ENCODE peak calls at places on chromosome 21, in six cellular contexts. Q is GM12865, W is brain microvascular endothelial cell, J is NB4, U is AG09309, H is fibroblast of the aortic adventitia. M is an unnamed sample.

GRCh38 chr21:45530423-45531113 is 11.7 kb downstream of the SLC19A1 start:
- DNase-seq in Q (no peak), W (no peak), J (no peak), U (no peak), H (no peak), M (no peak)

GRCh38 chr21:46568562-46568961 is 36.3 kb downstream of the S100B start:
- DNase-seq in Q (no peak), W (no peak), J (no peak), U (no peak), H (no peak), M (no peak)

GRCh38 chr21:14554948-14555347 is 8.8 kb upstream of the SAMSN1 start:
- DNase-seq in Q (no peak), W (peak; percentile 20), J (no peak), U (no peak), H (peak; percentile 23), M (peak; percentile 35)

GRCh38 chr21:39612233-39613028 is at the start of gene B3GALT5:
- DNase-seq in Q (no peak), W (no peak), J (no peak), U (no peak), H (no peak), M (no peak)

GRCh38 chr21:14591882-14592281 is 45.8 kb upstream of the SAMSN1 start:
- DNase-seq in Q (peak; percentile 17), W (peak; percentile 61), J (peak; percentile 76), U (no peak), H (peak; percentile 88), M (peak; percentile 88)

GRCh38 chr21:46120301-46121285 is 22.7 kb downstream of the COL6A2 start:
- DNase-seq in Q (no peak), W (no peak), J (no peak), U (no peak), H (no peak), M (no peak)

GRCh38 chr21:39232926-39233325 is 49.7 kb upstream of the PSMG1 start:
- DNase-seq in Q (no peak), W (no peak), J (peak; percentile 2), U (peak; percentile 45), H (peak; percentile 10), M (no peak)

GRCh38 chr21:29403922-29404538 is 105.3 kb downstream of the BACH1 start:
- DNase-seq in Q (no peak), W (no peak), J (peak; percentile 80), U (no peak), H (peak; percentile 8), M (peak; percentile 42)

GRCh38 chr21:34369741-34370140 is 5.6 kb upstream of the SMIM11 start:
- DNase-seq in Q (no peak), W (no peak), J (no peak), U (no peak), H (no peak), M (no peak)

GRCh38 chr21:46151989-46152938 is 3.1 kb downstream of the FTCD start:
- DNase-seq in Q (no peak), W (no peak), J (no peak), U (no peak), H (no peak), M (no peak)

GRCh38 chr21:33266050-33266783 is at the start of gene IL10RB:
- DNase-seq in Q (peak; percentile 89), W (peak; percentile 32), J (peak; percentile 83), U (no peak), H (peak; percentile 45), M (peak; percentile 56)

DNA sequence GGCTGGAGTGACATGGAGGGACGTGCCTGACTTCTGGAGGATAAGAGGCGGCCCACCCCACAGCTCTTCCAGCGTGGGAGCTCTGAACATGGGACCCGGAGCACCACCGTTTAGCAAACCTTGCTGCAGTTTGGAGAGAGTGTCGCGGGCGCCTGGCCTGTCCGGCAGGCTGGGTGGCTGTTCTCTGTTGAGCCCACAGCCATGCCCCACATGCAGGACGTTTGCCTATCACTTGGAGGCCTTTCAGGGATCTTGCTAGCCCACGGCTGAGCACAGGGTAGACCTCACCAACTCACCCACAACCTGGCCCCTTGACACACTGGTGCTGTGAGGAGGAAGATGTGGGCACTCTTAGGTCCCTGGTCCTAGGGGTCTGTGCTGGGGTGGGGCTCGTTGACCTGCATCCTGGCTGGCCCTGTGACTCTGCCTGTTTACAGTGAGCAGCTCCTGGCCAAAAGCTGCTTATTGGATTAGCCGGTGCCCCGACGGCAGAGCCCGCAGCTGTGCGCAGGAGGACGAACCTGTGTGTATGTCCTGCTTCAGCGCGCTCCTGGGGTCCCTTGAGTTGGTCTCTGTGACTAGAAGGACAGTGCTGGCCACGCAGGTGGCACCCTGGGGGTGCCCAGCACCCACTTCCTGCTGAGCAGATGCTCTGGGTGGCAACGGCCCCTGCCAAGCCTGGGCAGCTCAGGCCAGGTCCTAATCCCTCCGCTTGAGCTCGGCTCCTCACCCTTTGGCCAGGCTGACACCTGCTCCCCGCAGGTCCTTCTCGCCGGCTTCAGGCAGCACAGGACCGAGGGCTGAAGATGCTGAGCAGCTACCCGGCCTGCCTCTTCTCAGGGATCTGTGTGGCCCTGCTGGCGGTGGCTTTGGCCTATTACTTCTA is 72.4 kb upstream of the TRAPPC10 start:
- DNase-seq in Q (no peak), W (no peak), J (no peak), U (no peak), H (no peak), M (no peak)
- TF ChIP-seq CTCF in Q (no peak), W (no peak), J (no peak), U (no peak), H (no peak), M (no peak)

DNA sequence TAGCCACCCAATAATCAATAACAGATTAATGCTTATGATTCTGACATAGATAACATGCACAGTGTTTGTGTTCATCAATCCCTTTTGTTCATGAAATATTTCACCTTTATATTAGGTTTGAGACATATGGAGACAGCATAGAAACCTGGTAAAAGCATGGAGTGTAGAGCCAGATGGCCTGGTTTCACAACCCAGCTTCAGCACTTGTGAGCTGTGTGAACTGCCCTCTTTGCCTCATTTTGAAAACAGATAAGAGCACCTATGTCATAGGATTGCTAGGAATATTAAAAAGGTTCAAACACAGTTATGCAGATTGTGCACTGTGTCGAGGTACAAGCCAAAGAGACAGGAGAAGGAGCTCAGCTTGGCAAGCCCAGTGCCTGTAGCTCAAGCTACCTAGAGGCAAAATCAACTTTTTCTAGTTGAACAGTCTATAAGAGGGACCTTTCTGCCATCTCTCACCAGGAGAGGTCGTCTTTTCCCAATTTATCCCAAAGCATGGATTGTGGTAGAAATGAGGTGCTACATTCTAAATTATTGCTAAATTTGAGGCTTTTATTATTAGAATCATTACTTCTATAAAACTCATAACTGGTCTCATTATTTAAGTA is 5.0 kb downstream of the CHODL start:
- DNase-seq in Q (no peak), W (no peak), J (no peak), U (no peak), H (no peak), M (peak; percentile 8)
- TF ChIP-seq CTCF in Q (no peak), W (no peak), J (no peak), U (no peak), H (no peak), M (no peak)

GRCh38 chr21:36320421-36321324 is 676 bp downstream of the MORC3 start:
- DNase-seq in Q (peak; percentile 83), W (peak; percentile 59), J (peak; percentile 83), U (no peak), H (peak; percentile 58), M (peak; percentile 71)
- TF ChIP-seq CTCF in Q (no peak), W (no peak), J (no peak), U (no peak), H (peak; percentile 11), M (no peak)

DNA sequence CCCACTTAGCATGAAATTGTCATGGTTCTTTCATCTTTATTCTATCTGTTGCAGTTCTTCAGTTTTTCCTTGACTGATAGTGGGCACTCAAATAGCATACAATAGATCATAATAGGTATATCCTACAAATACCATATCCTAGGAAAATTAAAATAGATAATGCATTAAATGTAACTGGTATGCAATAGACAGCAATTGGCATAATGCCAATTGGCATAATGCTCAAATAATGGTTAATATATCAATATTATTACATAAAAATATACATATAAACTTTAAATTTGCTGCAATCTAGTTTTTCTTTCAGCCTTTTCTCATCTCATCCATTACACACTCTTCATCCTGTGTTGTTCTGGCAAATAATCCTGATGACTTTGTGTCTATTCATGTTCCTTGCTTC is 814.6 kb upstream of the TMPRSS15 start:
- DNase-seq in Q (no peak), W (no peak), J (no peak), U (no peak), H (no peak), M (no peak)
- TF ChIP-seq CTCF in Q (no peak), W (no peak), J (no peak), U (no peak), H (no peak), M (no peak)

GRCh38 chr21:31688603-31689368 is 29.3 kb downstream of the SOD1 start:
- DNase-seq in Q (no peak), W (no peak), J (no peak), U (no peak), H (no peak), M (no peak)

GRCh38 chr21:31684918-31685317 is 25.4 kb downstream of the SOD1 start:
- DNase-seq in Q (no peak), W (no peak), J (no peak), U (no peak), H (no peak), M (no peak)

GRCh38 chr21:31683029-31683428 is 23.5 kb downstream of the SOD1 start:
- DNase-seq in Q (no peak), W (no peak), J (no peak), U (no peak), H (no peak), M (no peak)

GRCh38 chr21:31687108-31687507 is 27.6 kb downstream of the SOD1 start:
- DNase-seq in Q (no peak), W (no peak), J (no peak), U (no peak), H (no peak), M (no peak)

DNA sequence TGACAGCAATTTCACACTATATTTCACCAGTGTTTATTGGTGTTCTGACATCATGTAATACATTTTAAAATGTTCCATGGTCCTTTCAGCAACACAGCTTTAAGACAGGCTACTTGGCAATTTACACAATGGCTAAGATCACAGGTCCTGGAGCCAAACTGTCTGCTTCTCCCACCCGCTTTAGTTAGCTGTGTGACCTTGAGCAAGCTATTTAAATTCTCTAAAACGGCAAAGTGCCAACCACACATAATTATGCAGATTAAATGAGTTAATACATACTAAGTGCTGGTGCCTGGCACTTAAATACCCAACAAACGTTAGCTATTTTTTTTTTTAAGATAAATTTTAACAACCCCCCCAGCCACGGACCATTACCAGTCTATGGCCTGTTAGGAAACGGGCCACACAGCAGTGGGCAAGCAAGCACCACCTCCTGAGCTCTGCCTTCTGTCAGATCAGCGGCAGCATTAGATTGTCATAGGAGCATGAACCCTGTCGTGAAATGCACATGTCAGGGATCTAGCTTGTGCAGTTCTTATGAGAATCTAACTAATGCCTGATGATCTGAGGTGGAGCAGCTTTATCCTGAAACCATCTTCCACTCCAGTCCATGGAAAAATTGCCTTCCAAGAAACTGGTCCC is 26.9 kb downstream of the SOD1 start:
- DNase-seq in Q (no peak), W (no peak), J (no peak), U (no peak), H (no peak), M (no peak)
- TF ChIP-seq CTCF in Q (no peak), W (no peak), J (no peak), U (no peak), H (no peak), M (no peak)

DNA sequence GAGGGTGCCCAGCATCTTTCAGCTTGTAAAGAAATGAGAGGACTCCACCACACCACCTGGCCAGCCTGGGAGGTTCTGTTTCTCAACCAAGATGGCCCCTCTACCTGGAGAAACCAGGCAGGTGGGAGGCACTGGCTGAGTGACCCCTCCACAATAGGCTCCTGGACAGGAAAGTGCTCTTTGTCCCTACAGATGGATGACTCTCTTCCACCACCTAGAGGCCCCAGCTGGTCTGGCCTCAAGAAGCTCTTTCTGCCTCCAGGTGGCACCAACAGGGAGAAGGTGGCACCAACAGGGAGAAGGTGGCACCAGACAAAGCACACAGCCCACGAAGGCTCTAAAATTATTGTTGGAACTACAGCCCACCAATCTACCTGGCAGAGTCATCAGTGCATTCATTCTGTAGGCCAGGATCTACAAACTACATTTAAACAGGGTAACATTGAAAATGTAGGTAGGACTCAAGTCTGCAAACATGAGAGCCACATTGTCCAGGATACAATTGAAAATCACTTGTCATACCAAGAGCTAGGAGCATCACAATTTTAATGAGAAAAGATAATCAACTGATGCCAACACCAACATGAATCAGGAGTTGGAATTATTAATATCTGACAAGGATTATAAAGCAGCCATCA is 14.4 kb downstream of the TMPRSS3 start:
- DNase-seq in Q (peak; percentile 66), W (peak; percentile 34), J (peak; percentile 70), U (no peak), H (peak; percentile 32), M (peak; percentile 45)
- TF ChIP-seq CTCF in Q (peak; percentile 59), W (peak; percentile 88), J (peak; percentile 98), U (peak; percentile 60), H (peak; percentile 70), M (peak; percentile 43)

M was measured in MCF 10A.